ENCODE peak calls at places on chromosomes 12 and 14, in nine cellular contexts. G is ovary, F is gastrocnemius medialis, L is esophagus squamous epithelium, Y is H1, M is Peyer's patch, V is upper lobe of left lung, I is thyroid gland, R is stomach. J is an unnamed sample.

GRCh38 chr14:36383674-36384421 is 63.4 kb upstream of the MBIP start:
- DNase-seq in G (no peak), F (peak; percentile 45), L (no peak), Y (no peak), M (no peak), V (peak; percentile 72), I (peak; percentile 89), R (no peak), J (peak; percentile 66)

GRCh38 chr14:68794130-68794855 is 1.4 kb upstream of the ZFP36L1 start:
- DNase-seq in G (peak; percentile 88), F (peak; percentile 89), L (peak; percentile 54), Y (peak; percentile 55), M (peak; percentile 84), V (peak; percentile 93), I (peak; percentile 90), R (peak; percentile 85), J (peak; percentile 89)

GRCh38 chr14:95359974-95360826 is 40.5 kb upstream of the CLMN start:
- DNase-seq in G (no peak), F (no peak), L (no peak), Y (peak; percentile 65), M (no peak), V (no peak), I (peak; percentile 74), R (peak; percentile 38), J (peak; percentile 35)

GRCh38 chr12:121562484-121562883 is 18.3 kb downstream of the KDM2B start:
- DNase-seq in G (no peak), F (no peak), L (no peak), Y (no peak), M (no peak), V (no peak), I (no peak), R (no peak), J (no peak)

GRCh38 chr14:75442642-75443041 is 14.8 kb downstream of the JDP2 start:
- DNase-seq in G (no peak), F (no peak), L (no peak), Y (no peak), M (no peak), V (no peak), I (no peak), R (no peak), J (no peak)

GRCh38 chr12:42741771-42742510 is 152.4 kb upstream of the PRICKLE1 start:
- DNase-seq in G (no peak), F (no peak), L (no peak), Y (no peak), M (no peak), V (no peak), I (no peak), R (no peak), J (no peak)

GRCh38 chr14:104138891-104139459 is 588 bp downstream of the KIF26A start:
- DNase-seq in G (peak; percentile 40), F (no peak), L (no peak), Y (peak; percentile 69), M (no peak), V (no peak), I (no peak), R (no peak), J (peak; percentile 28)

GRCh38 chr12:104957388-104958008 is 592 bp downstream of the SLC41A2 start:
- DNase-seq in G (no peak), F (no peak), L (no peak), Y (no peak), M (peak; percentile 47), V (peak; percentile 43), I (no peak), R (peak; percentile 52), J (no peak)

GRCh38 chr14:99012703-99013102 is 259.3 kb downstream of the BCL11B start:
- DNase-seq in G (no peak), F (no peak), L (no peak), Y (no peak), M (no peak), V (no peak), I (no peak), R (no peak), J (no peak)

GRCh38 chr12:56126732-56127239 is 1.3 kb upstream of the ESYT1 start:
- DNase-seq in G (no peak), F (no peak), L (no peak), Y (no peak), M (no peak), V (no peak), I (no peak), R (no peak), J (no peak)

GRCh38 chr14:90253826-90254225 is 2.5 kb upstream of the PSMC1 start:
- DNase-seq in G (no peak), F (no peak), L (no peak), Y (no peak), M (no peak), V (no peak), I (no peak), R (no peak), J (no peak)

DNA sequence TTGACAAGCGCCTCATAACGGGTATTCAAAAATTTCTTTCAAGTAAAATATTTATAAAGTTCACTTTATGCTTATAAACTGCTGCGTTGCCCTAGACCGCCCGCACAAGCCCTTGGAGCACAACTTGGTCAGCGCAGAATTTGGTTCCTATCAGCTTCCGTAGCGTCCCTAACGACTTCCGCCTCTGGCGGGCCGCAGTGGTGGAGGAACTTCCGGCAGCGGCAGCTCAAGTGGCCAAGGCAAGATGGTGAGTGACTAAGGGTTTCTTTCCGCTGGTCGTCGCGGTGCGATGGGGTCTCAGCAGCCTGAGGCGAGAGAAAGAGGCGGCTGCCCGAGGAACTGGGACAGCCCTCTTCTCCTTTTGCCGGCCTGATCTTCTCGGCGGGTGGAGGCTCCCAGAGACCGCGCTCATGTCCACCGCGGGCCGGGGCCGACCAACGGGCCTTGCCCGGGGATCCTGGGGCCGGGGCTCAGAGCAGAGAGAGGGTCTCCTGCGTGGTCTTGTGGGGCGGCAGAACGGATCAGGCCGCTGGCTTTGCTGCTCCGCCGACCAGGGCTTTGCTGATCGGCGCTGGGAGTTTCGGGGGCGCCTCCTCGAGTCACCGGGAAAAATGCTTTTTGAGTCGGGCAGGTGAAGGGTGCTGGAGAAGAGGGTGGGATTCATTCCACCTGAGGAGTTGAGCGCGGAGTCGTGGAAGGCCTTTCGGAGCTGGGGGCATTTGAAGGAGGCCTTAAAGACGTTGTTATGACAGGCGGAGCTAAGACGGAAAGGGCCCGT is at the start of gene PSMC1:
- DNase-seq in G (peak; percentile 87), F (peak; percentile 87), L (peak; percentile 45), Y (peak; percentile 78), M (peak; percentile 85), V (peak; percentile 93), I (peak; percentile 92), R (peak; percentile 91), J (peak; percentile 94)
- TF ChIP-seq POLR2A in G (no peak), F (peak; percentile 58), L (peak; percentile 30), Y (peak; percentile 91), M (peak; percentile 26), V (no peak), I (peak; percentile 2), R (no peak), J (peak; percentile 47)

GRCh38 chr12:116735084-116735483 is 2.8 kb downstream of the SPRING1 start:
- DNase-seq in G (no peak), F (no peak), L (no peak), Y (no peak), M (no peak), V (no peak), I (no peak), R (no peak), J (no peak)

GRCh38 chr12:116736962-116737773 is 701 bp downstream of the SPRING1 start:
- DNase-seq in G (no peak), F (no peak), L (no peak), Y (no peak), M (no peak), V (peak; percentile 29), I (no peak), R (peak; percentile 31), J (no peak)

GRCh38 chr12:116734156-116734768 is 3.6 kb downstream of the SPRING1 start:
- DNase-seq in G (no peak), F (no peak), L (no peak), Y (no peak), M (no peak), V (no peak), I (no peak), R (no peak), J (no peak)

GRCh38 chr12:116737774-116738657 is at the start of the genes RNFT2 and SPRING1:
- DNase-seq in G (peak; percentile 99), F (peak; percentile 99), L (peak; percentile 96), Y (peak; percentile 97), M (peak; percentile 98), V (peak; percentile 99), I (peak; percentile 99), R (peak; percentile 99), J (peak; percentile 100)

DNA sequence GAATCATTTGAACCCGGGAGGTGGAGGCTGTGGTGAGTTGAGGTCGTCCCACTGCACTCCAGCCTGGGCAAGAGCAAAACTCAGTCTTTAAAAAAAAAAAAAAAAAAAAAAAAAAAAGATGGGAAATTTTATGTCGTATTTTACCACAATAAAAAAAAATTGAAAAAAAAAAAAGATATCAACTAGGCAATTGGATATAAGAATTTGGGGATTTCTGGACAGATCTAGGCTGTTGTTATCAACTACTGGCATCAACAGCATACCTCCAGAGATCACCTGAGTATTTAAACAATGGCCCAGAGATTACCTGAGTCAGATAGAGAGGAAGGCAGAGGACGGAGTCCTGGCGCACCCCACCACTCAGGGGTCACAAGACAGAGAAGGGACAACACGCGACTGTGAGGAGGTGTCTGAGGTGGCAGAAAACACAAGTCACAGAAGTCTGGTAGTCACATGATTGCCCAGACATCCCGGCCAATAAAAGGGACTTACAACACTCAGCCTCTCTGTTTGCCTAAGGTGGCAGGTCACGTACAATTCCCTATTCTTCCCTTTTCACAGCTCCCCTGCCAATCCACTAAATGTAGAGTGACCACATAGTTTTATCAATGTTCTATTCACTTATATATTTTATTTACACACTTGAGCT is 1.8 kb downstream of the SPRING1 start:
- DNase-seq in G (no peak), F (no peak), L (no peak), Y (no peak), M (no peak), V (peak; percentile 81), I (peak; percentile 73), R (peak; percentile 64), J (no peak)
- TF ChIP-seq POLR2A in G (no peak), F (no peak), L (no peak), Y (no peak), M (no peak), V (no peak), I (peak; percentile 42), R (no peak), J (no peak)

GRCh38 chr12:51951199-51951842 is at the start of gene ACVR1B:
- DNase-seq in G (peak; percentile 90), F (peak; percentile 77), L (peak; percentile 46), Y (peak; percentile 87), M (peak; percentile 90), V (peak; percentile 94), I (peak; percentile 92), R (peak; percentile 95), J (peak; percentile 91)
- TF ChIP-seq POLR2A in G (peak; percentile 28), F (peak; percentile 89), L (peak; percentile 69), Y (peak; percentile 1), M (peak; percentile 36), V (no peak), I (no peak), R (no peak), J (no peak)

DNA sequence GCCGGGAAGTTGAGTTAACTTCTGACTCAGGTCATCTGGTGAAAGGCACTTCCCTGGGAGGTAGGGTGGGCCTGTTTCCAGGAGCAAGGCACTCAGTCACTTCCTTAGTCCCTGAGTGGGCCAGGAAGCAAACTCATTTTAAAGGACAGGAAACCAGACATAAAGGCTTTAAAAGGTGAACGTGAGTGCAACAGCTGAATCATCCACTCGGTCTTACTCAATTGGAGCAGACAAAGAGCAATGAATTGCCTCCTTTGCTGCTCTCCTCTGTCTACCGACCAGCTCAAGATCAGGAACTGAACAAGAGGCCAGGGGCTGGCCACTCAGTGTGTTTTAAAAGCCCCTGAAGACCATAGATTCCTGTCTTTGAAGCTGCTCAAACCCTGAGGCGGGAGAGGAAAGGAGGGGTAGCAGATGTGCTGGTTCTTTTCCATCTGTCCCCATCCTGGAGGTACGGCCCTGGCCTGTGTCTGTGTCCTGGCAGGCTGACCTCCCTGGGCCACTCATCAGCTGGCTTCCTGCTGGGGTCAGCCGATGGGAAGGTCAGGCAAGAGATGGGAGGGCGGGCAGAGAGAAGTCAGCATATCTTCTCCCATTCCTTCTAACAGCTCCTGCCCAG is 148.9 kb downstream of the PPM1H start:
- DNase-seq in G (no peak), F (no peak), L (no peak), Y (no peak), M (no peak), V (peak; percentile 77), I (peak; percentile 70), R (no peak), J (no peak)
- TF ChIP-seq POLR2A in G (no peak), F (peak; percentile 33), L (no peak), Y (no peak), M (no peak), V (no peak), I (no peak), R (no peak), J (no peak)

J was measured in heart left ventricle.